ENCODE peak calls at places on chromosome 12, in nine cellular contexts. One of them, this sample, is unnamed.

GRCh38 chr12:68420225-68421008 is 88.3 kb upstream of the MDM1 start:
- DNase-seq in tibial artery: no peak
- DNase-seq in A549: no peak
- DNase-seq in body of pancreas: peak; percentile 30
- DNase-seq in CD4-positive, alpha-beta memory T cell: no peak
- DNase-seq in left lung: no peak
- DNase-seq in AG04450: no peak
- DNase-seq in NT2/D1: no peak
- DNase-seq in tibial nerve: no peak
- DNase-seq in this sample: no peak

GRCh38 chr12:68237523-68238070 is 12.0 kb upstream of the IL26 start:
- DNase-seq in AG04450: no peak
- DNase-seq in tibial artery: no peak
- DNase-seq in CD4-positive, alpha-beta memory T cell: no peak
- DNase-seq in NT2/D1: no peak
- DNase-seq in body of pancreas: no peak
- DNase-seq in tibial nerve: no peak
- DNase-seq in left lung: no peak
- DNase-seq in A549: no peak
- DNase-seq in this sample: no peak

GRCh38 chr12:12759234-12759915 is 26.1 kb upstream of the APOLD1 start:
- DNase-seq in tibial artery: no peak
- DNase-seq in A549: no peak
- DNase-seq in body of pancreas: no peak
- DNase-seq in left lung: no peak
- DNase-seq in CD4-positive, alpha-beta memory T cell: no peak
- DNase-seq in AG04450: no peak
- DNase-seq in tibial nerve: no peak
- DNase-seq in NT2/D1: no peak
- DNase-seq in this sample: no peak

GRCh38 chr12:47085815-47086252 is 6.1 kb upstream of the AMIGO2 start:
- DNase-seq in NT2/D1: no peak
- DNase-seq in body of pancreas: no peak
- DNase-seq in tibial artery: no peak
- DNase-seq in left lung: no peak
- DNase-seq in AG04450: no peak
- DNase-seq in CD4-positive, alpha-beta memory T cell: peak; percentile 46
- DNase-seq in tibial nerve: no peak
- DNase-seq in A549: no peak
- DNase-seq in this sample: no peak

GRCh38 chr12:29544428-29545101 is 47.1 kb upstream of the OVCH1 start:
- DNase-seq in CD4-positive, alpha-beta memory T cell: no peak
- DNase-seq in AG04450: no peak
- DNase-seq in tibial artery: no peak
- DNase-seq in A549: no peak
- DNase-seq in tibial nerve: no peak
- DNase-seq in NT2/D1: no peak
- DNase-seq in body of pancreas: no peak
- DNase-seq in left lung: no peak
- DNase-seq in this sample: no peak

GRCh38 chr12:85829391-85829790 is 6.8 kb downstream of the RASSF9 start:
- DNase-seq in left lung: no peak
- DNase-seq in CD4-positive, alpha-beta memory T cell: no peak
- DNase-seq in body of pancreas: no peak
- DNase-seq in tibial nerve: no peak
- DNase-seq in AG04450: peak; percentile 7
- DNase-seq in tibial artery: no peak
- DNase-seq in NT2/D1: no peak
- DNase-seq in A549: no peak
- DNase-seq in this sample: no peak

GRCh38 chr12:31368666-31369361 is 42.9 kb upstream of the SINHCAF start:
- DNase-seq in AG04450: no peak
- DNase-seq in CD4-positive, alpha-beta memory T cell: no peak
- DNase-seq in A549: no peak
- DNase-seq in body of pancreas: no peak
- DNase-seq in tibial artery: no peak
- DNase-seq in NT2/D1: peak; percentile 68
- DNase-seq in tibial nerve: no peak
- DNase-seq in left lung: no peak
- DNase-seq in this sample: no peak

GRCh38 chr12:51269174-51270066 is 795 bp downstream of the SMAGP start:
- DNase-seq in A549: peak; percentile 76
- DNase-seq in left lung: peak; percentile 74
- DNase-seq in NT2/D1: peak; percentile 66
- DNase-seq in tibial artery: no peak
- DNase-seq in AG04450: no peak
- DNase-seq in body of pancreas: peak; percentile 83
- DNase-seq in CD4-positive, alpha-beta memory T cell: peak; percentile 53
- DNase-seq in tibial nerve: no peak
- DNase-seq in this sample: peak; percentile 41

GRCh38 chr12:28568083-28568482 is 377.8 kb downstream of the CCDC91 start:
- DNase-seq in left lung: peak; percentile 33
- DNase-seq in tibial artery: peak; percentile 38
- DNase-seq in AG04450: peak; percentile 73
- DNase-seq in CD4-positive, alpha-beta memory T cell: no peak
- DNase-seq in NT2/D1: no peak
- DNase-seq in tibial nerve: no peak
- DNase-seq in body of pancreas: no peak
- DNase-seq in A549: peak; percentile 6
- DNase-seq in this sample: no peak

GRCh38 chr12:22719745-22720144 is 94.8 kb downstream of the ETNK1 start:
- DNase-seq in CD4-positive, alpha-beta memory T cell: no peak
- DNase-seq in A549: no peak
- DNase-seq in left lung: no peak
- DNase-seq in tibial nerve: no peak
- DNase-seq in AG04450: no peak
- DNase-seq in body of pancreas: no peak
- DNase-seq in NT2/D1: no peak
- DNase-seq in tibial artery: no peak
- DNase-seq in this sample: no peak

GRCh38 chr12:7004840-7005239 is 13.4 kb downstream of the LPCAT3 start:
- DNase-seq in CD4-positive, alpha-beta memory T cell: no peak
- DNase-seq in tibial nerve: no peak
- DNase-seq in AG04450: no peak
- DNase-seq in body of pancreas: no peak
- DNase-seq in NT2/D1: no peak
- DNase-seq in left lung: no peak
- DNase-seq in A549: no peak
- DNase-seq in tibial artery: no peak
- DNase-seq in this sample: no peak

GRCh38 chr12:15789215-15790171 is at the start of gene EPS8:
- DNase-seq in CD4-positive, alpha-beta memory T cell: peak; percentile 90
- DNase-seq in tibial nerve: peak; percentile 85
- DNase-seq in AG04450: peak; percentile 81
- DNase-seq in tibial artery: peak; percentile 90
- DNase-seq in NT2/D1: peak; percentile 98
- DNase-seq in A549: peak; percentile 78
- DNase-seq in left lung: peak; percentile 92
- DNase-seq in body of pancreas: peak; percentile 93
- DNase-seq in this sample: peak; percentile 79

GRCh38 chr12:27505771-27506170 is 18.2 kb upstream of the PPFIBP1 start:
- DNase-seq in A549: no peak
- DNase-seq in CD4-positive, alpha-beta memory T cell: no peak
- DNase-seq in left lung: no peak
- DNase-seq in NT2/D1: peak; percentile 28
- DNase-seq in tibial artery: no peak
- DNase-seq in body of pancreas: no peak
- DNase-seq in tibial nerve: no peak
- DNase-seq in AG04450: no peak
- DNase-seq in this sample: no peak

GRCh38 chr12:50074936-50075807 is 10.0 kb upstream of the SMARCD1 start:
- DNase-seq in left lung: peak; percentile 83
- DNase-seq in tibial nerve: peak; percentile 66
- DNase-seq in AG04450: no peak
- DNase-seq in body of pancreas: peak; percentile 91
- DNase-seq in A549: peak; percentile 79
- DNase-seq in NT2/D1: peak; percentile 83
- DNase-seq in tibial artery: peak; percentile 77
- DNase-seq in CD4-positive, alpha-beta memory T cell: peak; percentile 69
- DNase-seq in this sample: peak; percentile 73

GRCh38 chr12:34388636-34389377 is 366.5 kb downstream of the ALG10 start:
- DNase-seq in AG04450: no peak
- DNase-seq in tibial artery: no peak
- DNase-seq in NT2/D1: no peak
- DNase-seq in left lung: no peak
- DNase-seq in body of pancreas: no peak
- DNase-seq in tibial nerve: no peak
- DNase-seq in A549: no peak
- DNase-seq in CD4-positive, alpha-beta memory T cell: no peak
- DNase-seq in this sample: no peak

GRCh38 chr12:34389378-34390170 is 367.3 kb downstream of the ALG10 start:
- DNase-seq in body of pancreas: no peak
- DNase-seq in A549: no peak
- DNase-seq in left lung: no peak
- DNase-seq in CD4-positive, alpha-beta memory T cell: no peak
- DNase-seq in NT2/D1: no peak
- DNase-seq in AG04450: no peak
- DNase-seq in tibial artery: no peak
- DNase-seq in tibial nerve: no peak
- DNase-seq in this sample: no peak

GRCh38 chr12:34386621-34387255 is 364.4 kb downstream of the ALG10 start:
- DNase-seq in left lung: no peak
- DNase-seq in body of pancreas: no peak
- DNase-seq in A549: no peak
- DNase-seq in AG04450: no peak
- DNase-seq in tibial nerve: no peak
- DNase-seq in tibial artery: no peak
- DNase-seq in NT2/D1: no peak
- DNase-seq in CD4-positive, alpha-beta memory T cell: no peak
- DNase-seq in this sample: no peak

GRCh38 chr12:34386016-34386415 is 363.7 kb downstream of the ALG10 start:
- DNase-seq in NT2/D1: no peak
- DNase-seq in body of pancreas: no peak
- DNase-seq in CD4-positive, alpha-beta memory T cell: no peak
- DNase-seq in A549: no peak
- DNase-seq in AG04450: no peak
- DNase-seq in tibial nerve: no peak
- DNase-seq in tibial artery: no peak
- DNase-seq in left lung: no peak
- DNase-seq in this sample: no peak

GRCh38 chr12:34387711-34388635 is 365.7 kb downstream of the ALG10 start:
- DNase-seq in NT2/D1: no peak
- DNase-seq in AG04450: no peak
- DNase-seq in tibial nerve: no peak
- DNase-seq in tibial artery: no peak
- DNase-seq in CD4-positive, alpha-beta memory T cell: no peak
- DNase-seq in body of pancreas: no peak
- DNase-seq in A549: no peak
- DNase-seq in left lung: no peak
- DNase-seq in this sample: no peak
- H3K9me3 ChIP-seq in NT2/D1: no peaks in the 10 kb centered on the region
- H3K9me3 ChIP-seq in AG04450: peaks cover 100% of the 10 kb centered on the region
- H3K9me3 ChIP-seq in tibial nerve: no peaks in the 10 kb centered on the region
- H3K9me3 ChIP-seq in tibial artery: peaks cover 82% of the 10 kb centered on the region
- H3K9me3 ChIP-seq in CD4-positive, alpha-beta memory T cell: no peaks in the 10 kb centered on the region
- H3K9me3 ChIP-seq in body of pancreas: peaks cover 2% of the 10 kb centered on the region
- H3K9me3 ChIP-seq in A549: no peaks in the 10 kb centered on the region
- H3K9me3 ChIP-seq in left lung: peaks cover 100% of the 10 kb centered on the region
- H3K9me3 ChIP-seq in this sample: no peaks in the 10 kb centered on the region

DNA sequence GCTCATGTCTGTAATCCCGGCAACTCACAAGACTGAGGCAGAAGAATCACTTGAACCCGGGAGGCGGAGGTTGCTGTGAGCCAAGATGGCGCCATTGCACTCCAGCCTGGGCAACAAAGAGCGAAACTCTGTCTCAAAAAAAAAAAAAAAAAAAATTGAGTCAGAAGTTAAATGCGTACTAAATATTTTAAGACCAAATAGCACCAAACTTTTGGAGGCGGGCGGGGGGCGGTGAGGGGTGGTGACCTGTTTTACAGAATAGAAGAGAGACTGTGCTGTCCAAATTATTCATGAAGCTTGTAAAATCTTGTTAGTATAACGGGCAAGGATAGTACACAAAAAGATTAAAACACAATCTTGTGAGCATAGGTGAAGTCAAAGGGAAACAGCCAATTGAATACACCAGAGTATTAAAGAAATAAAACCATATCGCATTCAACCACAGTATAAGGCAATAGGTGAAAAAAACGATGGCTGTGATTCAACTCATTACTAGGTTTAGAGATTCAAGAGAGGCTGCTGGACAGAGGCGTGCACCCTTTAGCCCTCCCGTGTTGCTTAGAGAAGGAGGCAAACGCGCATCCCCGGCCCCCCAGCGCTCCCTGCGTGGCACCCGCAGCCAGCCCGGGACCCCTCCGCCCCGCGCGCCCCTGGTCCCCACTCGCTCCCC is 571 bp downstream of the ZNF891 start:
- DNase-seq in body of pancreas: no peak
- DNase-seq in A549: no peak
- DNase-seq in tibial nerve: no peak
- DNase-seq in tibial artery: no peak
- DNase-seq in CD4-positive, alpha-beta memory T cell: no peak
- DNase-seq in NT2/D1: no peak
- DNase-seq in left lung: no peak
- DNase-seq in AG04450: no peak
- DNase-seq in this sample: no peak
- H3K9me3 ChIP-seq in body of pancreas: no peaks in the 10 kb centered on the region
- H3K9me3 ChIP-seq in A549: peaks cover 89% of the 10 kb centered on the region
- H3K9me3 ChIP-seq in tibial nerve: peaks cover 15% of the 10 kb centered on the region
- H3K9me3 ChIP-seq in tibial artery: peaks cover 48% of the 10 kb centered on the region
- H3K9me3 ChIP-seq in CD4-positive, alpha-beta memory T cell: peaks cover 19% of the 10 kb centered on the region
- H3K9me3 ChIP-seq in NT2/D1: peaks cover 68% of the 10 kb centered on the region
- H3K9me3 ChIP-seq in left lung: peaks cover 81% of the 10 kb centered on the region
- H3K9me3 ChIP-seq in AG04450: peaks cover 44% of the 10 kb centered on the region
- H3K9me3 ChIP-seq in this sample: peaks cover 27% of the 10 kb centered on the region

GRCh38 chr12:2832550-2833127 is 2.2 kb downstream of the NRIP2 start:
- DNase-seq in body of pancreas: no peak
- DNase-seq in A549: no peak
- DNase-seq in CD4-positive, alpha-beta memory T cell: no peak
- DNase-seq in NT2/D1: no peak
- DNase-seq in tibial artery: no peak
- DNase-seq in tibial nerve: no peak
- DNase-seq in AG04450: no peak
- DNase-seq in left lung: no peak
- DNase-seq in this sample: no peak
- H3K9me3 ChIP-seq in body of pancreas: no peaks in the 10 kb centered on the region
- H3K9me3 ChIP-seq in A549: no peaks in the 10 kb centered on the region
- H3K9me3 ChIP-seq in CD4-positive, alpha-beta memory T cell: no peaks in the 10 kb centered on the region
- H3K9me3 ChIP-seq in NT2/D1: no peaks in the 10 kb centered on the region
- H3K9me3 ChIP-seq in tibial artery: no peaks in the 10 kb centered on the region
- H3K9me3 ChIP-seq in tibial nerve: no peaks in the 10 kb centered on the region
- H3K9me3 ChIP-seq in AG04450: no peaks in the 10 kb centered on the region
- H3K9me3 ChIP-seq in left lung: no peaks in the 10 kb centered on the region
- H3K9me3 ChIP-seq in this sample: no peaks in the 10 kb centered on the region

DNA sequence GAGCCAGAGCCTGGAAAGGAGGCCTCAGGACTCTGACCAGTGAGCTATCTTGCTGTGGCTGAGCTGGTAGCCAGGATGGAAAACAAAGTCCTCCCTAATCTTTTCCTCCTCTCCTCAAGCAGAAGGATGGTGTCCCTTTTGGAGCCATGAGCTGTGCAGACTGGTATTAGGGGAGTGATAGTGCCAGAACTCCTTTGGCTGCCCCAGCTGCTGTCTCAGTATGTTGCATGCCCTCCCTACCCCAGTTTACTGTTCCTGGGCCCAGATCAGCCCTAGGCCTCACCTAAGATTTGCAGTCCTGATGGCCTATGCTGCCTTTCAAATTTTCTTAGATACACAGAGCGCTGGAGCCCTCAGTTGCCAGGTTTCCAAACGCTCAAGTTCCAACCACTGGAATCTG is 150.3 kb upstream of the ALG10B start:
- DNase-seq in AG04450: no peak
- DNase-seq in left lung: no peak
- DNase-seq in tibial nerve: no peak
- DNase-seq in body of pancreas: no peak
- DNase-seq in CD4-positive, alpha-beta memory T cell: no peak
- DNase-seq in NT2/D1: no peak
- DNase-seq in A549: no peak
- DNase-seq in tibial artery: no peak
- DNase-seq in this sample: no peak
- H3K9me3 ChIP-seq in AG04450: peaks cover 39% of the 10 kb centered on the region
- H3K9me3 ChIP-seq in left lung: peaks cover 17% of the 10 kb centered on the region
- H3K9me3 ChIP-seq in tibial nerve: no peaks in the 10 kb centered on the region
- H3K9me3 ChIP-seq in body of pancreas: no peaks in the 10 kb centered on the region
- H3K9me3 ChIP-seq in CD4-positive, alpha-beta memory T cell: no peaks in the 10 kb centered on the region
- H3K9me3 ChIP-seq in NT2/D1: no peaks in the 10 kb centered on the region
- H3K9me3 ChIP-seq in A549: no peaks in the 10 kb centered on the region
- H3K9me3 ChIP-seq in tibial artery: peaks cover 10% of the 10 kb centered on the region
- H3K9me3 ChIP-seq in this sample: no peaks in the 10 kb centered on the region

This sample was measured in T-helper 17 cell.